ENCODE peak calls at places on chromosome 21, in six cellular contexts. W is stomach, F is ovary, T is Panc1, C is cardiac muscle cell, Q is neuronal stem cell. I is an unnamed sample. For H3K9me3, the result is how much of the 10 kb centered on the place peaks cover.

GRCh38 chr21:37407719-37408455 is 41.3 kb downstream of the DYRK1A start:
- DNase-seq in T (no peak), Q (no peak), F (no peak), C (peak), W (no peak), I (no peak)

GRCh38 chr21:46118871-46119564 is 21.1 kb downstream of the COL6A2 start:
- DNase-seq in C (no peak), Q (no peak), T (no peak), F (peak), W (no peak), I (peak)

GRCh38 chr21:17775431-17776126 is 43.6 kb downstream of the C21orf91 start:
- DNase-seq in C (no peak), F (no peak), Q (no peak), W (no peak), T (no peak), I (peak)

GRCh38 chr21:37183749-37184148 is 83.4 kb downstream of the VPS26C start:
- DNase-seq in W (no peak), F (no peak), T (no peak), Q (no peak), C (no peak), I (no peak)

GRCh38 chr21:30227633-30228404 is 11.9 kb upstream of the CLDN8 start:
- DNase-seq in Q (no peak), F (peak), C (peak), W (no peak), T (no peak), I (no peak)

GRCh38 chr21:30194701-30195299 is 21.1 kb downstream of the CLDN8 start:
- DNase-seq in Q (peak), T (no peak), C (peak), F (no peak), W (no peak), I (no peak)

GRCh38 chr21:39849014-39849655 is 18.1 kb upstream of the PCP4 start:
- DNase-seq in T (no peak), F (no peak), Q (no peak), C (no peak), W (no peak), I (no peak)

GRCh38 chr21:46429754-46430681 is 28.7 kb upstream of the DIP2A start:
- DNase-seq in C (no peak), W (no peak), T (no peak), Q (no peak), F (no peak), I (no peak)

GRCh38 chr21:40732243-40732642 is 114.7 kb downstream of the DSCAM start:
- DNase-seq in W (no peak), Q (no peak), F (no peak), C (no peak), T (no peak), I (no peak)

GRCh38 chr21:23543334-23543733 is 2063.9 kb downstream of the MRPL39 start:
- DNase-seq in C (no peak), Q (no peak), F (no peak), T (no peak), W (no peak), I (no peak)

GRCh38 chr21:46307625-46308024 is 16.0 kb downstream of the C21orf58 start:
- DNase-seq in F (no peak), Q (no peak), W (no peak), C (no peak), T (no peak), I (no peak)

GRCh38 chr21:34882719-34883131 is 166.4 kb downstream of the RUNX1 start:
- DNase-seq in C (no peak), F (no peak), Q (no peak), W (no peak), T (no peak), I (no peak)

GRCh38 chr21:29072873-29073221 is 601 bp downstream of the CCT8 start:
- DNase-seq in Q (no peak), T (no peak), W (no peak), C (peak), F (no peak), I (no peak)

GRCh38 chr21:35617491-35617890 is 442.8 kb downstream of the SETD4 start:
- DNase-seq in T (no peak), W (no peak), Q (no peak), C (no peak), F (no peak), I (no peak)

GRCh38 chr21:45329261-45330074 is 41.8 kb upstream of the POFUT2 start:
- DNase-seq in Q (no peak), W (no peak), C (no peak), F (peak), T (no peak), I (peak)

GRCh38 chr21:41784456-41785102 is 17.7 kb upstream of the RIPK4 start:
- DNase-seq in C (no peak), W (peak), T (no peak), Q (no peak), F (no peak), I (no peak)

GRCh38 chr21:46183910-46184624 is at the start of gene SPATC1L:
- DNase-seq in T (no peak), Q (peak), F (peak), C (peak), W (peak), I (peak)

GRCh38 chr21:8991088-8991907 is 1530.1 kb upstream of the TPTE start:
- DNase-seq in Q (no peak), C (no peak), F (no peak), T (peak), W (no peak), I (no peak)

GRCh38 chr21:41777934-41778815 is 11.3 kb upstream of the RIPK4 start:
- DNase-seq in C (peak), F (peak), T (no peak), W (peak), Q (peak), I (peak)

GRCh38 chr21:20999567-21000169 is 1.5 kb downstream of the NCAM2 start:
- DNase-seq in F (no peak), C (peak), Q (peak), T (no peak), W (no peak), I (no peak)

GRCh38 chr21:10640446-10640845 is 119.1 kb downstream of the TPTE start:
- DNase-seq in W (no peak), Q (no peak), T (no peak), C (no peak), F (no peak), I (no peak)

GRCh38 chr21:10639123-10639522 is 117.7 kb downstream of the TPTE start:
- DNase-seq in C (no peak), Q (no peak), T (no peak), W (no peak), F (no peak), I (no peak)

DNA sequence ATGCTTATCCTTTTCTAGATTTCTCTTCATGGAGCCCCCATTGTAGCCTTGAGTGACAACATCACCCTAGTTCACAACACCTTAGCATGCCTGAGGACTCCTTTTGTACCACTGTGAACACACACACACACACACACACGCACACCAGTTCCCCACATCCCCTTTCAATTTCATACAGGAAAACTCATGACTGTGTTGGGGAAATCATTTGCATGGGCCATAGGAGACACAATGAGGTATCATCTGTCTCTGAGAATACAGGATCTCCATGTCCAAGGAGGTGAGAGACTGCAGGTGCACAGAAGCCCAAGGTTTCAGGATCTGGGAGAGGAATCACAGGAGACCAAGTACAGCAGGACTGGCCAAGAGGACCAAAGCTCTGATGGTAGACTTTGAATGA is 119.7 kb downstream of the TPTE start:
- DNase-seq in W (no peak), T (no peak), C (no peak), F (no peak), Q (no peak), I (no peak)
- H3K9me3 ChIP-seq in W (half or more), T (under half), C (under half), F (under half), Q (under half), I (under half)

GRCh38 chr21:31728952-31729351 is 3.0 kb downstream of the SCAF4 start:
- DNase-seq in W (no peak), T (no peak), C (no peak), F (no peak), Q (no peak), I (no peak)

GRCh38 chr21:31728191-31728590 is 3.7 kb downstream of the SCAF4 start:
- DNase-seq in Q (no peak), T (no peak), W (no peak), C (no peak), F (no peak), I (no peak)

GRCh38 chr21:31731112-31731801 is 661 bp downstream of the SCAF4 start:
- DNase-seq in F (peak), W (peak), C (peak), T (no peak), Q (peak), I (peak)

GRCh38 chr21:31730687-31731111 is 1.2 kb downstream of the SCAF4 start:
- DNase-seq in T (no peak), C (no peak), W (no peak), Q (peak), F (no peak), I (no peak)

DNA sequence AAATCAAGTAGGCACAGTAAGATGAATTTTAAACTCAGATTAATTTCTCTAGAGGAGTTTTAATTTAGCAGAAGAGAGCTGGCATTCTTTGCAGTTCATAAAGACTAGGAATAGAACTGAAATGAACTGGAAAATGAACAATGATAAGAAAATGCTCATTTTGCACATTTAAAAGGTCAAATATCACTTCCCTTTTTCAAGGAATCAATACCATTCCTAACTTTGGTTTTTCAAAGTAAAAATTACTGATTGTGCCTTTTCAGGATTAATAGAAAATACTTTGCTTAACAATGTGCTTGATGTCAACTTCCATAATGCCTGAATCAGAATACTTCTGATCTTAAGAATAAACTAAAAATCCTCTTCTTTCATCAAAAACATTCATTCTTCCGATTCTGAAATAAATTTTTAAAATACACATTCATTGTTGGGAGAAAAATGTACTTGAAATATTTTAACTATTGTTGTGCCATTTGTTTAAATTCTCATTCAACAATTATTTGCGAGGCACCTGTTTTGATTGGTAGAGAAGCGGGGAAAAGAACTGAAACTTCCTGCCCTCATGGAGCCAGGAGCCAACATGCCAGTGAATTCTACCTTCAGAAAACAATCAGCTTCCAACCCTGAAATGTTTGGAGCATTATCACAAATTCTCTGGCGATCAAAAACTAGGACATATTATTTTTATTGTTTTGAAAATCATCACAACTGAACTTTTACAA is 2.1 kb downstream of the SCAF4 start:
- DNase-seq in F (no peak), T (no peak), C (no peak), Q (no peak), W (no peak), I (no peak)
- H3K4me3 ChIP-seq in F (peak), T (peak), C (peak), Q (no peak), W (peak), I (peak)

GRCh38 chr21:43371786-43372185 is 55.1 kb downstream of the SIK1 start:
- DNase-seq in C (no peak), T (no peak), Q (no peak), W (no peak), F (no peak), I (no peak)
- H3K9me3 ChIP-seq in C (under half), T (under half), Q (under half), W (under half), F (under half), I (under half)

DNA sequence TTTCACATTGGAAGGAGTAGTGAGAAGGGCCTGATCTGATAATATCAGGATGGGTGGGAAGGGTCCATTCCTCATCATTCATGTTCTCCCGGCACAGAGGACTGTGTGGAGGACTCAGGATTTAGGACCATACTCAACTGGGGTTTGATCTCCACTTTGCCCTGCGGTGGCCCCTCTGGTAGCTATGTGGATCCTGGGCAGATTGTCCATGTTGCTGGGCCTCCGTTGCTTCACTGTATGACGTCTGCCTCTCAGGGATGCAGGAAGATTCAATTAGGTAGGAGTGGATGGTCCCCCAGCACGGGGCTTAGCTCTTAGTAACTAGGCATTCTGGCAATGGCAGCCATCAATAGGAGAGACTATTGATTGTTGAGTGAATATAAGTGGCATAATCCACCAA is 2.3 kb downstream of the ETS2 start:
- DNase-seq in Q (no peak), T (no peak), F (no peak), W (no peak), C (no peak), I (peak)
- H3K4me3 ChIP-seq in Q (no peak), T (peak), F (peak), W (peak), C (peak), I (peak)

GRCh38 chr21:14977814-14978213 is 87.0 kb downstream of the NRIP1 start:
- DNase-seq in T (no peak), Q (no peak), C (no peak), W (no peak), F (no peak), I (no peak)

GRCh38 chr21:14981246-14981645 is 83.6 kb downstream of the NRIP1 start:
- DNase-seq in T (no peak), Q (no peak), W (no peak), F (no peak), C (no peak), I (no peak)

GRCh38 chr21:14982336-14982735 is 82.5 kb downstream of the NRIP1 start:
- DNase-seq in C (no peak), F (no peak), Q (no peak), W (no peak), T (no peak), I (no peak)

GRCh38 chr21:14975136-14975905 is 89.5 kb downstream of the NRIP1 start:
- DNase-seq in F (no peak), C (peak), Q (no peak), T (no peak), W (no peak), I (no peak)

DNA sequence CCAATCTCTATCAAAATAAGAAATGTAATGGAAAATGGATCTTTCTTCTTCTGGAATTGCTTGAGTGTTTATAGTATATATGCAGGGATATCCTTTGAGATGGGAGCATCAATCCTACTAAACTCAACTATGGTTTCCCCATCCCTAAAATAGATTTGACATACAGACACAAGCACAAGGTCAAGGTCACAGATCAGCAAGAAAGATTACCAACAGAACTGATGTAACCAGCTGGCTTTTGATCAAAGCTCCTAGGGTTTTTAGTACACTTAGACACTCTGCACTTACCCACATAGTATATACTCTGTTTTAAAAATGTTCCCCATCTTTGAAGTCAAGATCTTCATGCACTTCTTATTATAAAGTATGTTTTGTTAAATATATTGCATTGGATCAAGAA is 85.5 kb downstream of the NRIP1 start:
- DNase-seq in T (no peak), F (no peak), C (no peak), Q (no peak), W (no peak), I (no peak)
- H3K9me3 ChIP-seq in T (under half), F (under half), C (under half), Q (under half), W (under half), I (under half)

DNA sequence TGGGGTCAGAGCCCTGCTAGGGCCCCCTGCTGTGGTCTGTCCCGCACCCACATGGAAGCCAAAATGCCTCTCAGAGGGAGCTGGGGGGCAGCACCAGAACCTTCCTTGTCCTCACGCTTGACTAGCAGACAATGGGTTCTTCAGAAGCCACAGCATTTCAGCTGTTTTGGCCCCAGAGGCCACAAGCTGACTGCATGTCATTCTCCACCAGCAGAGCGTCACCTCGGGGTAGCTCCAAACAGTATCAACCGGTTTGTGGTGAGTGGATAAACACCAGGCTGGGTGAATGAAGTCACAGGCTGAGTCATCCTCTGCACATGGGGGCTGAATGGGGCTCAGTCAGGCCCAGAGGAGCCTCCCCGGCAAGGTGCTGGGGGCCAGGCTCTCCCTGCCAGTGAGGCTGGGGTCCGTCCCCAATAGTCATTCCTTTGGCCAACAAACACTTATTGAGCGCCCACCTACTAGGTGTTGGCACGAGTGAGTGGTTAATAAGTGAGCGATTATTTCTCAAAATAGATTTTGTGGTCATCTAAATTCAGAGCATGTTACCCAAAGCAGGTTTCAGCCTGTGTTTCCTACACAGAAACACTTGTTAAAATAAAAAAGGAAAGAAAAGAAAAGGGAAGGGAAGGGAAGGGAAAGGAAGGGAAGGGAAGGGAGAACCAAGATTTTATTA is 9.1 kb downstream of the OLIG1 start:
- DNase-seq in T (peak), W (no peak), Q (no peak), C (peak), F (no peak), I (no peak)
- H3K4me3 ChIP-seq in T (no peak), W (no peak), Q (no peak), C (no peak), F (no peak), I (no peak)

DNA sequence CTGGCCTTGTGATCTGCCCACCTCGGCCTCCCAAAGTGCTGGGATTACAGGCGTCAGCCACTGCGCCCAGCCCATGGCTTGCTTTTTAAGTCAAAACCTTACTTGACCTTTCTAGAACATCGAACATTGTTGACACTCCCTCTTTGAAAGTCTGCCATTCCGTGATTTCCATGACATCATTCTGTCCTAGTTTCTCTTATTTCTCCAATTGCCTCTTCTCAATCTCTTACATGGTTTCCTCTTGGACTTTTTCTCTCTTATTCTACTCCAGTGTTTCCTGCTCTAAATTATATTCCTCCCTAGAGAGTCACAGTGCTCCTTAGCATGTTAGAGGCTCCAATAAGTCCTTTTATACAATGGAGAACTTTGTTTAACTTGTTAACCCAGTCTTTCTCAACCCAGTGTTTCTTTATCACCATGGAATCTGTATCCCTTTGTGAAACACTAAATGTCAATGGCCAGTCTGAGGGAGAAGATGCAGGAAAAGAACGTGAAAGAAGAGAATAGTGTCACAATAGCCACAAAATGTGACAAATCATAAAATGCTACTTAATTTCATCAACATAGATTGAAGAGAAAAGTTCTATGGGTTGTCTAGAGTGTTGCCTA is 25.5 kb downstream of the JAM2 start:
- DNase-seq in T (no peak), W (no peak), Q (no peak), F (no peak), C (no peak), I (no peak)
- H3K9me3 ChIP-seq in T (under half), W (under half), Q (under half), F (under half), C (under half), I (under half)

GRCh38 chr21:32888971-32889370 is 117.4 kb upstream of the PAXBP1 start:
- DNase-seq in W (no peak), F (no peak), Q (no peak), C (no peak), T (no peak), I (no peak)
- H3K4me3 ChIP-seq in W (no peak), F (no peak), Q (no peak), C (no peak), T (no peak), I (no peak)

GRCh38 chr21:26597023-26597422 is 23.9 kb upstream of the CYYR1 start:
- DNase-seq in W (no peak), T (no peak), F (no peak), C (no peak), Q (no peak), I (no peak)
- H3K9me3 ChIP-seq in W (under half), T (under half), F (under half), C (under half), Q (under half), I (under half)